ENCODE peak calls at places on chromosomes 1 and 21, in seven cellular contexts. One of them, this sample, is unnamed.

GRCh38 chr1:39657923-39658485 is 13.9 kb downstream of the NT5C1A start:
- DNase-seq in SJSA1: peak
- DNase-seq in ascending aorta: peak
- DNase-seq in heart right ventricle: peak
- DNase-seq in prostate gland: peak
- DNase-seq in caudate nucleus: peak
- DNase-seq in GM23248: peak
- DNase-seq in this sample: peak

GRCh38 chr1:199490804-199491527 is 536.5 kb upstream of the NR5A2 start:
- DNase-seq in SJSA1: no peak
- DNase-seq in caudate nucleus: no peak
- DNase-seq in heart right ventricle: no peak
- DNase-seq in ascending aorta: no peak
- DNase-seq in GM23248: peak
- DNase-seq in prostate gland: no peak
- DNase-seq in this sample: no peak

GRCh38 chr1:14055442-14056225 is 355.6 kb downstream of the PRDM2 start:
- DNase-seq in caudate nucleus: no peak
- DNase-seq in ascending aorta: no peak
- DNase-seq in GM23248: peak
- DNase-seq in SJSA1: no peak
- DNase-seq in prostate gland: no peak
- DNase-seq in heart right ventricle: no peak
- DNase-seq in this sample: no peak

GRCh38 chr1:6188466-6188865 is 8.3 kb upstream of the CHD5 start:
- DNase-seq in SJSA1: no peak
- DNase-seq in prostate gland: no peak
- DNase-seq in caudate nucleus: no peak
- DNase-seq in ascending aorta: no peak
- DNase-seq in heart right ventricle: no peak
- DNase-seq in GM23248: no peak
- DNase-seq in this sample: no peak

GRCh38 chr1:27574871-27575831 is 28.8 kb downstream of the AHDC1 start:
- DNase-seq in SJSA1: peak
- DNase-seq in heart right ventricle: peak
- DNase-seq in prostate gland: peak
- DNase-seq in GM23248: peak
- DNase-seq in ascending aorta: peak
- DNase-seq in caudate nucleus: peak
- DNase-seq in this sample: no peak

GRCh38 chr1:236823559-236823958 is 28.5 kb downstream of the MTR start:
- DNase-seq in GM23248: no peak
- DNase-seq in prostate gland: no peak
- DNase-seq in SJSA1: no peak
- DNase-seq in caudate nucleus: no peak
- DNase-seq in ascending aorta: no peak
- DNase-seq in heart right ventricle: no peak
- DNase-seq in this sample: no peak

GRCh38 chr1:156807627-156808026 is 9.0 kb downstream of the SH2D2A start:
- DNase-seq in ascending aorta: no peak
- DNase-seq in heart right ventricle: no peak
- DNase-seq in SJSA1: no peak
- DNase-seq in prostate gland: no peak
- DNase-seq in caudate nucleus: no peak
- DNase-seq in GM23248: no peak
- DNase-seq in this sample: no peak

GRCh38 chr1:219812491-219813221 is 115.7 kb downstream of the SLC30A10 start:
- DNase-seq in GM23248: peak
- DNase-seq in heart right ventricle: no peak
- DNase-seq in ascending aorta: no peak
- DNase-seq in prostate gland: peak
- DNase-seq in SJSA1: peak
- DNase-seq in caudate nucleus: peak
- DNase-seq in this sample: no peak

GRCh38 chr21:35324372-35325220 is 275.5 kb upstream of the RUNX1 start:
- DNase-seq in GM23248: peak
- DNase-seq in ascending aorta: no peak
- DNase-seq in SJSA1: peak
- DNase-seq in heart right ventricle: no peak
- DNase-seq in caudate nucleus: no peak
- DNase-seq in prostate gland: peak
- DNase-seq in this sample: no peak

GRCh38 chr1:92240034-92240433 is 22.3 kb downstream of the C1orf146 start:
- DNase-seq in SJSA1: no peak
- DNase-seq in heart right ventricle: no peak
- DNase-seq in caudate nucleus: no peak
- DNase-seq in ascending aorta: no peak
- DNase-seq in GM23248: no peak
- DNase-seq in prostate gland: no peak
- DNase-seq in this sample: no peak
- H3K27ac ChIP-seq in SJSA1: no peak
- H3K27ac ChIP-seq in heart right ventricle: no peak
- H3K27ac ChIP-seq in caudate nucleus: no peak
- H3K27ac ChIP-seq in ascending aorta: no peak
- H3K27ac ChIP-seq in GM23248: no peak
- H3K27ac ChIP-seq in prostate gland: no peak
- H3K27ac ChIP-seq in this sample: no peak

GRCh38 chr1:47024138-47024856 is 828 bp downstream of the CYP4X1 start:
- DNase-seq in heart right ventricle: no peak
- DNase-seq in SJSA1: no peak
- DNase-seq in GM23248: no peak
- DNase-seq in prostate gland: no peak
- DNase-seq in ascending aorta: no peak
- DNase-seq in caudate nucleus: no peak
- DNase-seq in this sample: no peak
- H3K27ac ChIP-seq in heart right ventricle: peak
- H3K27ac ChIP-seq in SJSA1: no peak
- H3K27ac ChIP-seq in GM23248: no peak
- H3K27ac ChIP-seq in prostate gland: no peak
- H3K27ac ChIP-seq in ascending aorta: peak
- H3K27ac ChIP-seq in caudate nucleus: peak
- H3K27ac ChIP-seq in this sample: no peak

DNA sequence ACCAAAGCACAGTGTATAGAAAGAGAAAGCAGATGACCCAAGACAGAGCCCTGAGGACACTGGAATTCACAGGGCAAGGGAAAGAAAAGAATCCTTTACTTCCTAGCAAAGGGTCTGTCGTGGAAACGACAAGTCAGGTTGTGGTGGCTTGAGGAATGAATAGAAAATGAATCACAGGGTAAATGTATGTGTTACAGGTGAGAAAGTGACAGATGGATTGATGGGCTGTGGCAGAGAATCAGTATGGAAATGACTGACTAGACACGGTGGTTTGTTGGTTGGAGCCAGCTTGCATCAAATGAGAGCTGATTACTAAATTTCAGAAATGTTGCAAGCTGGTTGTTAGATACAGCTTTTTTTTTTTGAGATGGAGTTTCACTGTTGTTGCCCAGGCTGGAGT is 46.9 kb downstream of the PTP4A2 start:
- DNase-seq in ascending aorta: no peak
- DNase-seq in heart right ventricle: no peak
- DNase-seq in GM23248: no peak
- DNase-seq in SJSA1: no peak
- DNase-seq in caudate nucleus: no peak
- DNase-seq in prostate gland: no peak
- DNase-seq in this sample: no peak
- H3K27ac ChIP-seq in ascending aorta: no peak
- H3K27ac ChIP-seq in heart right ventricle: no peak
- H3K27ac ChIP-seq in GM23248: no peak
- H3K27ac ChIP-seq in SJSA1: no peak
- H3K27ac ChIP-seq in caudate nucleus: no peak
- H3K27ac ChIP-seq in prostate gland: no peak
- H3K27ac ChIP-seq in this sample: no peak

GRCh38 chr1:43171312-43171875 is 696 bp downstream of the EBNA1BP2 start:
- DNase-seq in SJSA1: no peak
- DNase-seq in caudate nucleus: no peak
- DNase-seq in GM23248: peak
- DNase-seq in ascending aorta: no peak
- DNase-seq in heart right ventricle: no peak
- DNase-seq in prostate gland: no peak
- DNase-seq in this sample: no peak
- H3K27ac ChIP-seq in SJSA1: peak
- H3K27ac ChIP-seq in caudate nucleus: no peak
- H3K27ac ChIP-seq in GM23248: peak
- H3K27ac ChIP-seq in ascending aorta: no peak
- H3K27ac ChIP-seq in heart right ventricle: no peak
- H3K27ac ChIP-seq in prostate gland: peak
- H3K27ac ChIP-seq in this sample: no peak

This sample was measured in CD4-positive, alpha-beta T cell.